ENCODE peak calls at places on chromosomes 4 and X, in eight cellular contexts. G, M, Z, W, T, J, A and H are unnamed samples.

GRCh38 chr4:4950891-4951290 is 68.4 kb downstream of the CYTL1 start:
- DNase-seq in J (no peak), M (no peak), Z (no peak), G (no peak), W (no peak), A (no peak), T (no peak), H (no peak)

GRCh38 chr4:139153411-139154133 is 23.4 kb downstream of the ELF2 start:
- DNase-seq in J (no peak), W (peak; percentile 35), Z (no peak), A (no peak), M (no peak), T (no peak), G (peak; percentile 86), H (no peak)

GRCh38 chr4:185710487-185710995 is 101.5 kb downstream of the SORBS2 start:
- DNase-seq in G (no peak), Z (no peak), W (no peak), T (no peak), J (no peak), A (no peak), M (no peak), H (no peak)

GRCh38 chr4:97395980-97396562 is 747.2 kb downstream of the STPG2 start:
- DNase-seq in Z (no peak), A (no peak), G (no peak), M (no peak), T (no peak), J (no peak), W (no peak), H (no peak)

GRCh38 chr4:123776267-123776666 is 379.7 kb downstream of the SPRY1 start:
- DNase-seq in A (no peak), W (no peak), T (no peak), J (no peak), G (no peak), M (no peak), Z (no peak), H (no peak)

GRCh38 chr4:168527560-168527959 is 30.7 kb downstream of the PALLD start:
- DNase-seq in W (no peak), T (no peak), G (no peak), M (no peak), A (no peak), J (no peak), Z (no peak), H (no peak)

GRCh38 chr4:152516156-152516555 is 19.7 kb downstream of the FBXW7 start:
- DNase-seq in J (no peak), M (no peak), A (no peak), W (no peak), G (no peak), T (no peak), Z (no peak), H (no peak)

GRCh38 chrX:57138674-57139073 is 1.5 kb upstream of the SPIN2A start:
- DNase-seq in J (no peak), G (no peak), T (no peak), M (no peak), Z (no peak), W (no peak), A (no peak), H (no peak)

GRCh38 chrX:57177070-57177469 is 39.9 kb upstream of the SPIN2A start:
- DNase-seq in M (no peak), T (no peak), W (no peak), G (no peak), Z (no peak), J (no peak), A (no peak), H (no peak)

GRCh38 chr4:47367761-47368160 is 95.7 kb downstream of the COMMD8 start:
- DNase-seq in W (no peak), Z (no peak), J (no peak), M (no peak), G (no peak), T (no peak), A (no peak), H (no peak)

GRCh38 chr4:72613959-72614358 is 44.9 kb upstream of the ADAMTS3 start:
- DNase-seq in A (no peak), M (no peak), G (no peak), Z (no peak), T (no peak), J (no peak), W (peak; percentile 10), H (no peak)

GRCh38 chr4:186137193-186137792 is 32.8 kb downstream of the FAM149A start:
- DNase-seq in M (no peak), J (no peak), A (peak; percentile 47), G (no peak), W (peak; percentile 60), T (no peak), Z (no peak), H (no peak)

GRCh38 chr4:119300388-119301131 is 21.4 kb downstream of the FABP2 start:
- DNase-seq in G (peak; percentile 96), A (peak; percentile 91), W (peak; percentile 95), Z (peak; percentile 97), M (peak; percentile 96), J (peak; percentile 96), T (peak; percentile 89), H (peak; percentile 95)

GRCh38 chr4:107468812-107469211 is 251.2 kb downstream of the PAPSS1 start:
- DNase-seq in G (no peak), Z (no peak), T (no peak), J (no peak), W (no peak), M (no peak), A (no peak), H (no peak)

GRCh38 chr4:8605289-8605688 is 12.7 kb downstream of the CPZ start:
- DNase-seq in W (no peak), T (no peak), G (no peak), A (no peak), Z (no peak), J (no peak), M (no peak), H (no peak)

GRCh38 chr4:8391972-8392371 is 48.6 kb downstream of the ACOX3 start:
- DNase-seq in G (no peak), A (peak; percentile 96), T (no peak), M (peak; percentile 43), Z (peak; percentile 53), W (peak; percentile 97), J (no peak), H (no peak)

DNA sequence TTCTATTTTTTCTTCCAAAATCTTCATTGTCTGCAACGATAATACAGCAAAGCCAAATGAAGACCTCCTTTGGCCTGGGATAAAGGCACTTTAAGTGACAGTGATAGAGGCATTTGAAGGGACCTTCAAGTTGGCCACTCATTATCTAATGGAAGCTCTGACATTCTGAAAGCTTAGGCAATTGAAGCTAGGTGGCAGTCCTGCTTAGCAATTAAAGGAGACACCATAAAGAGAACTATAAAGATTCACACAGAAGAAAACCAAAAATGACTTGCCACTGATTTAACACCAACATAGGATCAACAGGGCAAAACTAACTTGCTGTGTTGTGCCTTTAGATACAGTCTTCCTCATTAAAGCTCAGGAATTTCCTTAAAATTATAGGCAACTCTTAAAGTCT is 103.3 kb upstream of the TSPAN7 start:
- DNase-seq in G (no peak), W (peak; percentile 7), Z (no peak), M (no peak), J (no peak), A (no peak), T (no peak), H (no peak)
- TF ChIP-seq CTCF in G (peak; percentile 24), W (peak; percentile 19), Z (no peak), M (no peak), J (no peak), A (no peak), T (no peak), H (peak; percentile 48)

GRCh38 chrX:413322-414201 is 26.9 kb upstream of the PPP2R3B start:
- DNase-seq in M (peak; percentile 74), A (no peak), G (no peak), T (no peak), Z (no peak), J (no peak), W (peak; percentile 44), H (peak; percentile 81)
- TF ChIP-seq CTCF in M (no peak), A (no peak), G (no peak), T (no peak), Z (no peak), J (no peak), W (peak; percentile 35), H (peak; percentile 72)

GRCh38 chr4:156676116-156676851 is 295.3 kb downstream of the PDGFC start:
- DNase-seq in A (no peak), J (no peak), T (no peak), G (no peak), M (no peak), W (no peak), Z (no peak), H (no peak)

GRCh38 chr4:156673483-156673882 is 298.1 kb downstream of the PDGFC start:
- DNase-seq in G (no peak), W (peak; percentile 51), Z (no peak), J (no peak), A (peak; percentile 20), T (no peak), M (no peak), H (no peak)

GRCh38 chr4:156677656-156678055 is 293.9 kb downstream of the PDGFC start:
- DNase-seq in W (no peak), A (no peak), Z (no peak), T (no peak), G (no peak), M (no peak), J (no peak), H (no peak)

GRCh38 chr4:156672924-156673323 is 298.7 kb downstream of the PDGFC start:
- DNase-seq in T (no peak), W (no peak), A (no peak), J (no peak), G (no peak), M (no peak), Z (no peak), H (no peak)

DNA sequence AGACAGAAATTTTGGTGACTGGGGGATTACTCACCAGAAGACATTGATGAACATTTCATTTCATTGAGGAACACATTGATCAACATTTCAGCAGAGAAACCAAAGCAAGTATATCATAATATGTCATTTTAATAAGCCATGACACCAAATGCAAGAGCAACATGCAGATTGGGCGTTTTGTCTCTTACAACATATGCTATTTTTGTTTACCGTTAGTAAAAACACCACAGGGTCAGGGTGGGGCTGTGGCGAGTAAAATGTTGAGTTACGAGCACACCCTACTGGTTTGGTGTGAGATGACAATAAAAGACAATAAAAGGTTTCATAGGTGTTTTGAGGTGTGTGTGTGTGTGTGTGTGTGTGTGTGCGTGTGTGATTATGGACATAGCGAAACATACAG is 294.5 kb downstream of the PDGFC start:
- DNase-seq in G (peak; percentile 38), J (no peak), W (peak; percentile 71), M (no peak), Z (peak; percentile 28), A (peak; percentile 31), T (no peak), H (no peak)
- TF ChIP-seq CTCF in G (peak; percentile 65), J (no peak), W (peak; percentile 63), M (no peak), Z (no peak), A (no peak), T (no peak), H (peak; percentile 75)

DNA sequence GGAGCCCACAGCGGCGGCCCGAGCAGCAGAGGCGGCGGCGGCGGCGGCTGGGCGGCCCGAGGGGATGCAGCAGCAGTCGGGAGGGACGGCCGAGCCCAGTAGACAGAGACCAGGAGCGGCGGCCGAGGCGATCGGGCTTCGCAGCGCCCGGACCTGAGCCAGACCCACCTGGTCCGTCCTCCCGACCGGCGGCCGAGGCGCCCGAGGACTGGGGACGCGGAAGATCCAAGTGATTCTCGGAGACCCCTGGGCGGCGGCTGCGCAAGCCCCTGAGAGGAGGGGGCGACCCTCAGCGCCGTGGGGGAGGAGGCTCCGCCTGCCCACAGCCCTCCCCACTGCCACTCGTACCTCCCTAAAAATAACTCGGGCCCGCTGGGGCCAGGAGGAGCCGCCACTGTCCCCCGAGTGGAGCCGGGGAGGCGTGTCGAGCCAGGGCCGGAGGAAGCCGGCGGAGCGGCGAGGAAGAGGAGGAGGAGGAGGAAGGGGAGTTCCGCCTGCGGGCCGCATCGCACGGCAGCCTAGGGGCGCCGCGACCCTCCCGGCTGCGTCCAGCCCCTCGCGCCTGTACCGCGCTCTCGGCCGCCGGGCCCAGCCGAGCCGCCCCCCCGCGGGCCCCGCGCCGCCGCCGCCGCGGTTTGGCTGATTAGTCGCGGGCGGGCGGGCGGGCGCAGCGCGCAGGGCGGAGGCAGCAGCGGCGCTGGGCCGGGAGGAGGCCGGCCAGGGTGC is 690 bp downstream of the RAPGEF2 start:
- DNase-seq in G (no peak), A (peak; percentile 45), T (peak; percentile 32), W (peak; percentile 46), Z (peak; percentile 44), M (peak; percentile 67), J (peak; percentile 62), H (no peak)
- TF ChIP-seq CTCF in G (no peak), A (no peak), T (no peak), W (no peak), Z (no peak), M (no peak), J (no peak), H (peak; percentile 22)